ENCODE peak calls at places on chromosomes 5 and 9, in ten cellular contexts. N is AG09319; R is left lobe of liver; M is NCI-H1092; O is activated naive CD4-positive, alpha-beta T cell; T is hepatocyte; A is BE2C; Z is upper lobe of right lung; P is endothelial cell; Q is DMS53. C is an unnamed sample.

GRCh38 chr9:115551396-115551795 is 433.4 kb upstream of the TNC start:
- DNase-seq in M (no peak), P (no peak), O (no peak), A (no peak), T (no peak), Q (no peak), R (no peak), Z (no peak), N (no peak), C (no peak)

GRCh38 chr9:14865206-14865605 is 45.0 kb downstream of the FREM1 start:
- DNase-seq in Q (no peak), N (no peak), Z (no peak), T (no peak), P (no peak), A (no peak), M (no peak), R (no peak), O (no peak), C (no peak)

GRCh38 chr9:69645488-69645887 is 26.7 kb downstream of the APBA1 start:
- DNase-seq in M (no peak), Z (peak), T (no peak), A (no peak), P (no peak), O (no peak), R (no peak), N (no peak), Q (peak), C (no peak)

GRCh38 chr9:5025416-5025815 is 40.3 kb downstream of the JAK2 start:
- DNase-seq in Z (no peak), R (no peak), M (no peak), Q (no peak), P (no peak), T (no peak), O (no peak), A (no peak), N (no peak), C (no peak)

GRCh38 chr9:137762414-137763061 is 115.0 kb upstream of the CACNA1B start:
- DNase-seq in T (no peak), P (no peak), O (no peak), Z (no peak), A (no peak), Q (no peak), N (no peak), M (no peak), R (no peak), C (no peak)

GRCh38 chr5:79843450-79844388 is 147.3 kb downstream of the MTX3 start:
- DNase-seq in N (no peak), P (no peak), Q (no peak), T (no peak), R (no peak), A (no peak), O (no peak), Z (no peak), M (no peak), C (no peak)

GRCh38 chr5:136046231-136046630 is 17.4 kb downstream of the TGFBI start:
- DNase-seq in Q (no peak), T (no peak), O (no peak), N (no peak), Z (peak), A (no peak), P (no peak), M (no peak), R (no peak), C (no peak)

GRCh38 chr5:159359408-159359807 is 29.1 kb upstream of the IL12B start:
- DNase-seq in M (no peak), P (no peak), R (no peak), O (no peak), Z (no peak), Q (no peak), N (no peak), A (no peak), T (no peak), C (no peak)

GRCh38 chr5:138177936-138178515 is 404 bp downstream of the BRD8 start:
- DNase-seq in T (peak), A (peak), N (no peak), Z (no peak), Q (peak), M (no peak), R (peak), P (peak), O (no peak), C (peak)

GRCh38 chr9:90547896-90548295 is 94.7 kb downstream of the DIRAS2 start:
- DNase-seq in M (no peak), O (no peak), Q (peak), T (no peak), P (no peak), A (no peak), N (no peak), R (no peak), Z (no peak), C (no peak)